ENCODE peak calls at places on chromosomes 13 and 19, in nine cellular contexts. K, W, R, U, S, V, I, T and J are unnamed samples.

GRCh38 chr19:45283443-45284033 is 32.5 kb downstream of the MARK4 start:
- DNase-seq in V (no peak), U (no peak), K (no peak), T (no peak), S (no peak), R (no peak), W (no peak), I (no peak), J (no peak)

GRCh38 chr13:65011403-65011802 is 2218.7 kb downstream of the PCDH9 start:
- DNase-seq in K (no peak), W (no peak), T (no peak), S (no peak), V (no peak), R (no peak), I (peak), U (no peak), J (no peak)

GRCh38 chr19:9940778-9941177 is 4.5 kb upstream of the OLFM2 start:
- DNase-seq in W (no peak), V (no peak), S (no peak), K (no peak), U (no peak), R (no peak), T (no peak), I (no peak), J (no peak)

GRCh38 chr13:110942248-110942981 is 27.5 kb upstream of the ANKRD10 start:
- DNase-seq in V (no peak), R (no peak), U (no peak), S (no peak), I (no peak), K (no peak), T (no peak), W (no peak), J (no peak)

GRCh38 chr19:8731428-8732169 is 10.2 kb downstream of the OR2Z1 start:
- DNase-seq in U (no peak), S (peak), V (peak), W (no peak), R (no peak), K (no peak), T (no peak), I (no peak), J (no peak)

GRCh38 chr13:110264685-110265275 is 42.2 kb downstream of the COL4A1 start:
- DNase-seq in U (no peak), I (no peak), V (no peak), T (no peak), K (no peak), W (no peak), R (no peak), S (no peak), J (no peak)

GRCh38 chr13:77417897-77418296 is 91.0 kb upstream of the MYCBP2 start:
- DNase-seq in T (no peak), S (no peak), W (no peak), R (no peak), I (no peak), V (no peak), U (no peak), K (no peak), J (no peak)

GRCh38 chr13:44045179-44045562 is 165.5 kb downstream of the LACC1 start:
- DNase-seq in T (no peak), U (no peak), V (no peak), K (no peak), R (no peak), W (no peak), I (no peak), S (no peak), J (no peak)

GRCh38 chr13:42720116-42720857 is 61.1 kb upstream of the FAM216B start:
- DNase-seq in W (no peak), R (peak), S (no peak), U (peak), V (no peak), K (no peak), T (no peak), I (peak), J (peak)

GRCh38 chr19:44635581-44636438 is 7.9 kb upstream of the PVR start:
- DNase-seq in K (no peak), I (no peak), W (no peak), R (no peak), U (no peak), T (no peak), S (no peak), V (no peak), J (no peak)

GRCh38 chr13:98535501-98536357 is 41.2 kb downstream of the STK24 start:
- DNase-seq in V (no peak), S (no peak), W (no peak), T (no peak), R (no peak), K (no peak), I (no peak), U (no peak), J (no peak)

GRCh38 chr19:1468274-1469199 is 10.5 kb downstream of the C19orf25 start:
- DNase-seq in R (no peak), I (no peak), U (no peak), V (peak), K (no peak), S (peak), T (no peak), W (no peak), J (no peak)

GRCh38 chr13:29174093-29174492 is 354.0 kb downstream of the MTUS2 start:
- DNase-seq in I (no peak), K (no peak), V (no peak), R (no peak), U (no peak), T (no peak), S (no peak), W (no peak), J (no peak)

GRCh38 chr13:46211116-46211515 is 612 bp upstream of the LRRC63 start:
- DNase-seq in T (no peak), R (no peak), S (peak), V (no peak), I (peak), W (no peak), K (no peak), U (no peak), J (no peak)

GRCh38 chr13:95800455-95800854 is 123.5 kb downstream of the DNAJC3 start:
- DNase-seq in U (no peak), S (no peak), R (no peak), W (no peak), T (no peak), V (no peak), K (no peak), I (no peak), J (no peak)

GRCh38 chr19:55316646-55317045 is 8.5 kb downstream of the TMEM150B start:
- DNase-seq in T (no peak), R (no peak), U (no peak), W (no peak), V (no peak), S (no peak), K (no peak), I (no peak), J (no peak)

GRCh38 chr19:39223703-39224279 is 19.7 kb upstream of the SYCN start:
- DNase-seq in K (no peak), W (no peak), V (no peak), R (no peak), U (no peak), S (peak), T (no peak), I (peak), J (no peak)

GRCh38 chr13:112067121-112067741 is at the start of gene SOX1:
- DNase-seq in W (no peak), V (no peak), I (peak), S (no peak), U (no peak), T (no peak), R (no peak), K (no peak), J (no peak)

GRCh38 chr13:25806304-25806974 is 245.4 kb downstream of the SHISA2 start:
- DNase-seq in I (no peak), U (no peak), R (no peak), W (no peak), V (no peak), K (no peak), T (no peak), S (no peak), J (no peak)

GRCh38 chr19:4575267-4575793 is 15.8 kb upstream of the SEMA6B start:
- DNase-seq in I (peak), T (no peak), W (no peak), K (no peak), V (no peak), R (peak), S (peak), U (peak), J (peak)

GRCh38 chr19:33241530-33242101 is 16.0 kb upstream of the SLC7A10 start:
- DNase-seq in S (peak), U (peak), R (no peak), K (no peak), V (no peak), T (no peak), W (no peak), I (no peak), J (no peak)

GRCh38 chr19:55005684-55006488 is 32.2 kb downstream of the GP6 start:
- DNase-seq in S (peak), W (no peak), T (no peak), R (peak), K (no peak), I (peak), U (no peak), V (peak), J (no peak)

GRCh38 chr19:24074720-24075119 is 12.3 kb upstream of the ZNF254 start:
- DNase-seq in V (no peak), K (no peak), S (no peak), R (peak), U (no peak), W (no peak), T (no peak), I (peak), J (no peak)

GRCh38 chr19:3857449-3858003 is 11.3 kb downstream of the ZFR2 start:
- DNase-seq in U (no peak), V (no peak), R (no peak), T (no peak), S (no peak), K (no peak), W (no peak), I (no peak), J (no peak)

GRCh38 chr13:36758345-36758744 is 60.7 kb upstream of the RFXAP start:
- DNase-seq in T (no peak), S (no peak), R (no peak), U (no peak), K (no peak), W (no peak), I (no peak), V (no peak), J (no peak)

GRCh38 chr13:21232599-21232998 is 56.1 kb downstream of the MRPL57 start:
- DNase-seq in I (no peak), V (no peak), T (no peak), W (no peak), U (no peak), R (no peak), K (no peak), S (no peak), J (no peak)